ENCODE peak calls at places on chromosomes 12 and 14, in ten cellular contexts. One of them, this sample, is unnamed.

GRCh38 chr12:110774824-110775223 is 32.1 kb upstream of the PPP1CC start:
- DNase-seq in stimulated activated CD8-positive, alpha-beta memory T cell treated with anti-CD3 and anti-CD28 coated beads, Interleukin-2, amount 100 ng/mL, for 48 hours: no peak
- DNase-seq in activated naive CD4-positive, alpha-beta T cell: no peak
- DNase-seq in endothelial cell: no peak
- DNase-seq in SJSA1: no peak
- DNase-seq in PC-9: no peak
- DNase-seq in naive thymus-derived CD8-positive, alpha-beta T cell: no peak
- DNase-seq in EL: no peak
- DNase-seq in NCI-H1105: no peak
- DNase-seq in cardiac muscle cell: no peak
- DNase-seq in this sample: no peak

GRCh38 chr12:24057920-24058476 is 108.5 kb upstream of the SOX5 start:
- DNase-seq in stimulated activated CD8-positive, alpha-beta memory T cell treated with anti-CD3 and anti-CD28 coated beads, Interleukin-2, amount 100 ng/mL, for 48 hours: no peak
- DNase-seq in activated naive CD4-positive, alpha-beta T cell: no peak
- DNase-seq in endothelial cell: no peak
- DNase-seq in SJSA1: no peak
- DNase-seq in PC-9: no peak
- DNase-seq in naive thymus-derived CD8-positive, alpha-beta T cell: no peak
- DNase-seq in EL: no peak
- DNase-seq in NCI-H1105: no peak
- DNase-seq in cardiac muscle cell: no peak
- DNase-seq in this sample: no peak

GRCh38 chr14:76348898-76349297 is 27.0 kb upstream of the ESRRB start:
- DNase-seq in stimulated activated CD8-positive, alpha-beta memory T cell treated with anti-CD3 and anti-CD28 coated beads, Interleukin-2, amount 100 ng/mL, for 48 hours: no peak
- DNase-seq in activated naive CD4-positive, alpha-beta T cell: no peak
- DNase-seq in endothelial cell: no peak
- DNase-seq in SJSA1: peak
- DNase-seq in PC-9: no peak
- DNase-seq in naive thymus-derived CD8-positive, alpha-beta T cell: no peak
- DNase-seq in EL: peak
- DNase-seq in NCI-H1105: no peak
- DNase-seq in cardiac muscle cell: no peak
- DNase-seq in this sample: peak

GRCh38 chr14:60085693-60086092 is 6.0 kb upstream of the PCNX4 start:
- DNase-seq in stimulated activated CD8-positive, alpha-beta memory T cell treated with anti-CD3 and anti-CD28 coated beads, Interleukin-2, amount 100 ng/mL, for 48 hours: no peak
- DNase-seq in activated naive CD4-positive, alpha-beta T cell: no peak
- DNase-seq in endothelial cell: no peak
- DNase-seq in SJSA1: no peak
- DNase-seq in PC-9: no peak
- DNase-seq in naive thymus-derived CD8-positive, alpha-beta T cell: no peak
- DNase-seq in EL: no peak
- DNase-seq in NCI-H1105: no peak
- DNase-seq in cardiac muscle cell: no peak
- DNase-seq in this sample: no peak

GRCh38 chr12:54272214-54272613 is 7.7 kb downstream of the CBX5 start:
- DNase-seq in stimulated activated CD8-positive, alpha-beta memory T cell treated with anti-CD3 and anti-CD28 coated beads, Interleukin-2, amount 100 ng/mL, for 48 hours: no peak
- DNase-seq in activated naive CD4-positive, alpha-beta T cell: no peak
- DNase-seq in endothelial cell: no peak
- DNase-seq in SJSA1: no peak
- DNase-seq in PC-9: no peak
- DNase-seq in naive thymus-derived CD8-positive, alpha-beta T cell: no peak
- DNase-seq in EL: no peak
- DNase-seq in NCI-H1105: no peak
- DNase-seq in cardiac muscle cell: no peak
- DNase-seq in this sample: no peak

GRCh38 chr12:45407188-45407850 is 191.4 kb downstream of the ANO6 start:
- DNase-seq in stimulated activated CD8-positive, alpha-beta memory T cell treated with anti-CD3 and anti-CD28 coated beads, Interleukin-2, amount 100 ng/mL, for 48 hours: no peak
- DNase-seq in activated naive CD4-positive, alpha-beta T cell: no peak
- DNase-seq in endothelial cell: no peak
- DNase-seq in SJSA1: no peak
- DNase-seq in PC-9: no peak
- DNase-seq in naive thymus-derived CD8-positive, alpha-beta T cell: no peak
- DNase-seq in EL: no peak
- DNase-seq in NCI-H1105: no peak
- DNase-seq in cardiac muscle cell: no peak
- DNase-seq in this sample: no peak

GRCh38 chr14:101495827-101496778 is 65.2 kb upstream of the DIO3 start:
- DNase-seq in stimulated activated CD8-positive, alpha-beta memory T cell treated with anti-CD3 and anti-CD28 coated beads, Interleukin-2, amount 100 ng/mL, for 48 hours: no peak
- DNase-seq in activated naive CD4-positive, alpha-beta T cell: no peak
- DNase-seq in endothelial cell: no peak
- DNase-seq in SJSA1: no peak
- DNase-seq in PC-9: no peak
- DNase-seq in naive thymus-derived CD8-positive, alpha-beta T cell: no peak
- DNase-seq in EL: no peak
- DNase-seq in NCI-H1105: no peak
- DNase-seq in cardiac muscle cell: peak
- DNase-seq in this sample: no peak

GRCh38 chr14:89027097-89027740 is 202.8 kb downstream of the TTC8 start:
- DNase-seq in stimulated activated CD8-positive, alpha-beta memory T cell treated with anti-CD3 and anti-CD28 coated beads, Interleukin-2, amount 100 ng/mL, for 48 hours: peak
- DNase-seq in activated naive CD4-positive, alpha-beta T cell: peak
- DNase-seq in endothelial cell: peak
- DNase-seq in SJSA1: peak
- DNase-seq in PC-9: no peak
- DNase-seq in naive thymus-derived CD8-positive, alpha-beta T cell: peak
- DNase-seq in EL: peak
- DNase-seq in NCI-H1105: no peak
- DNase-seq in cardiac muscle cell: peak
- DNase-seq in this sample: peak

GRCh38 chr12:107567871-107568619 is 117.6 kb upstream of the PWP1 start:
- DNase-seq in stimulated activated CD8-positive, alpha-beta memory T cell treated with anti-CD3 and anti-CD28 coated beads, Interleukin-2, amount 100 ng/mL, for 48 hours: no peak
- DNase-seq in activated naive CD4-positive, alpha-beta T cell: no peak
- DNase-seq in endothelial cell: no peak
- DNase-seq in SJSA1: peak
- DNase-seq in PC-9: no peak
- DNase-seq in naive thymus-derived CD8-positive, alpha-beta T cell: no peak
- DNase-seq in EL: no peak
- DNase-seq in NCI-H1105: no peak
- DNase-seq in cardiac muscle cell: no peak
- DNase-seq in this sample: no peak

GRCh38 chr12:104387190-104387589 is 69.6 kb upstream of the CHST11 start:
- DNase-seq in stimulated activated CD8-positive, alpha-beta memory T cell treated with anti-CD3 and anti-CD28 coated beads, Interleukin-2, amount 100 ng/mL, for 48 hours: no peak
- DNase-seq in activated naive CD4-positive, alpha-beta T cell: no peak
- DNase-seq in endothelial cell: no peak
- DNase-seq in SJSA1: no peak
- DNase-seq in PC-9: no peak
- DNase-seq in naive thymus-derived CD8-positive, alpha-beta T cell: no peak
- DNase-seq in EL: no peak
- DNase-seq in NCI-H1105: no peak
- DNase-seq in cardiac muscle cell: peak
- DNase-seq in this sample: no peak

GRCh38 chr12:33438890-33439586 is 581 bp downstream of the SYT10 start:
- DNase-seq in stimulated activated CD8-positive, alpha-beta memory T cell treated with anti-CD3 and anti-CD28 coated beads, Interleukin-2, amount 100 ng/mL, for 48 hours: no peak
- DNase-seq in activated naive CD4-positive, alpha-beta T cell: no peak
- DNase-seq in endothelial cell: peak
- DNase-seq in SJSA1: no peak
- DNase-seq in PC-9: no peak
- DNase-seq in naive thymus-derived CD8-positive, alpha-beta T cell: no peak
- DNase-seq in EL: no peak
- DNase-seq in NCI-H1105: peak
- DNase-seq in cardiac muscle cell: peak
- DNase-seq in this sample: peak

GRCh38 chr12:122082621-122083356 is 4.2 kb downstream of the MLXIP start:
- DNase-seq in stimulated activated CD8-positive, alpha-beta memory T cell treated with anti-CD3 and anti-CD28 coated beads, Interleukin-2, amount 100 ng/mL, for 48 hours: no peak
- DNase-seq in activated naive CD4-positive, alpha-beta T cell: no peak
- DNase-seq in endothelial cell: no peak
- DNase-seq in SJSA1: no peak
- DNase-seq in PC-9: no peak
- DNase-seq in naive thymus-derived CD8-positive, alpha-beta T cell: no peak
- DNase-seq in EL: no peak
- DNase-seq in NCI-H1105: no peak
- DNase-seq in cardiac muscle cell: no peak
- DNase-seq in this sample: no peak

GRCh38 chr14:23154876-23155587 is 28.4 kb downstream of the SLC7A8 start:
- DNase-seq in stimulated activated CD8-positive, alpha-beta memory T cell treated with anti-CD3 and anti-CD28 coated beads, Interleukin-2, amount 100 ng/mL, for 48 hours: no peak
- DNase-seq in activated naive CD4-positive, alpha-beta T cell: no peak
- DNase-seq in endothelial cell: peak
- DNase-seq in SJSA1: peak
- DNase-seq in PC-9: no peak
- DNase-seq in naive thymus-derived CD8-positive, alpha-beta T cell: no peak
- DNase-seq in EL: peak
- DNase-seq in NCI-H1105: no peak
- DNase-seq in cardiac muscle cell: peak
- DNase-seq in this sample: no peak

GRCh38 chr12:19129121-19129485 is 430 bp upstream of the PLEKHA5 start:
- DNase-seq in stimulated activated CD8-positive, alpha-beta memory T cell treated with anti-CD3 and anti-CD28 coated beads, Interleukin-2, amount 100 ng/mL, for 48 hours: no peak
- DNase-seq in activated naive CD4-positive, alpha-beta T cell: no peak
- DNase-seq in endothelial cell: no peak
- DNase-seq in SJSA1: no peak
- DNase-seq in PC-9: no peak
- DNase-seq in naive thymus-derived CD8-positive, alpha-beta T cell: no peak
- DNase-seq in EL: no peak
- DNase-seq in NCI-H1105: no peak
- DNase-seq in cardiac muscle cell: no peak
- DNase-seq in this sample: no peak

GRCh38 chr14:101336203-101336602 is 225.1 kb upstream of the DIO3 start:
- DNase-seq in stimulated activated CD8-positive, alpha-beta memory T cell treated with anti-CD3 and anti-CD28 coated beads, Interleukin-2, amount 100 ng/mL, for 48 hours: no peak
- DNase-seq in activated naive CD4-positive, alpha-beta T cell: no peak
- DNase-seq in endothelial cell: no peak
- DNase-seq in SJSA1: no peak
- DNase-seq in PC-9: no peak
- DNase-seq in naive thymus-derived CD8-positive, alpha-beta T cell: no peak
- DNase-seq in EL: no peak
- DNase-seq in NCI-H1105: no peak
- DNase-seq in cardiac muscle cell: no peak
- DNase-seq in this sample: no peak

GRCh38 chr14:72560331-72560730 is 333.6 kb downstream of the DPF3 start:
- DNase-seq in stimulated activated CD8-positive, alpha-beta memory T cell treated with anti-CD3 and anti-CD28 coated beads, Interleukin-2, amount 100 ng/mL, for 48 hours: no peak
- DNase-seq in activated naive CD4-positive, alpha-beta T cell: no peak
- DNase-seq in endothelial cell: no peak
- DNase-seq in SJSA1: no peak
- DNase-seq in PC-9: no peak
- DNase-seq in naive thymus-derived CD8-positive, alpha-beta T cell: no peak
- DNase-seq in EL: peak
- DNase-seq in NCI-H1105: no peak
- DNase-seq in cardiac muscle cell: peak
- DNase-seq in this sample: no peak

GRCh38 chr14:81332725-81333124 is 67.4 kb downstream of the STON2 start:
- DNase-seq in stimulated activated CD8-positive, alpha-beta memory T cell treated with anti-CD3 and anti-CD28 coated beads, Interleukin-2, amount 100 ng/mL, for 48 hours: no peak
- DNase-seq in activated naive CD4-positive, alpha-beta T cell: no peak
- DNase-seq in endothelial cell: no peak
- DNase-seq in SJSA1: no peak
- DNase-seq in PC-9: no peak
- DNase-seq in naive thymus-derived CD8-positive, alpha-beta T cell: no peak
- DNase-seq in EL: no peak
- DNase-seq in NCI-H1105: no peak
- DNase-seq in cardiac muscle cell: no peak
- DNase-seq in this sample: no peak

GRCh38 chr12:102879144-102879763 is 37.8 kb downstream of the PAH start:
- DNase-seq in stimulated activated CD8-positive, alpha-beta memory T cell treated with anti-CD3 and anti-CD28 coated beads, Interleukin-2, amount 100 ng/mL, for 48 hours: no peak
- DNase-seq in activated naive CD4-positive, alpha-beta T cell: no peak
- DNase-seq in endothelial cell: peak
- DNase-seq in SJSA1: peak
- DNase-seq in PC-9: peak
- DNase-seq in naive thymus-derived CD8-positive, alpha-beta T cell: no peak
- DNase-seq in EL: peak
- DNase-seq in NCI-H1105: peak
- DNase-seq in cardiac muscle cell: peak
- DNase-seq in this sample: peak

GRCh38 chr14:105168496-105168978 is at the start of gene JAG2:
- DNase-seq in stimulated activated CD8-positive, alpha-beta memory T cell treated with anti-CD3 and anti-CD28 coated beads, Interleukin-2, amount 100 ng/mL, for 48 hours: peak
- DNase-seq in activated naive CD4-positive, alpha-beta T cell: no peak
- DNase-seq in endothelial cell: peak
- DNase-seq in SJSA1: peak
- DNase-seq in PC-9: peak
- DNase-seq in naive thymus-derived CD8-positive, alpha-beta T cell: peak
- DNase-seq in EL: peak
- DNase-seq in NCI-H1105: peak
- DNase-seq in cardiac muscle cell: peak
- DNase-seq in this sample: no peak

GRCh38 chr12:100493371-100494012 is 19.8 kb downstream of the NR1H4 start:
- DNase-seq in stimulated activated CD8-positive, alpha-beta memory T cell treated with anti-CD3 and anti-CD28 coated beads, Interleukin-2, amount 100 ng/mL, for 48 hours: no peak
- DNase-seq in activated naive CD4-positive, alpha-beta T cell: no peak
- DNase-seq in endothelial cell: no peak
- DNase-seq in SJSA1: no peak
- DNase-seq in PC-9: no peak
- DNase-seq in naive thymus-derived CD8-positive, alpha-beta T cell: no peak
- DNase-seq in EL: no peak
- DNase-seq in NCI-H1105: no peak
- DNase-seq in cardiac muscle cell: no peak
- DNase-seq in this sample: no peak

GRCh38 chr12:110661337-110661972 is 27.5 kb downstream of the HVCN1 start:
- DNase-seq in stimulated activated CD8-positive, alpha-beta memory T cell treated with anti-CD3 and anti-CD28 coated beads, Interleukin-2, amount 100 ng/mL, for 48 hours: peak
- DNase-seq in activated naive CD4-positive, alpha-beta T cell: no peak
- DNase-seq in endothelial cell: no peak
- DNase-seq in SJSA1: no peak
- DNase-seq in PC-9: no peak
- DNase-seq in naive thymus-derived CD8-positive, alpha-beta T cell: peak
- DNase-seq in EL: no peak
- DNase-seq in NCI-H1105: no peak
- DNase-seq in cardiac muscle cell: no peak
- DNase-seq in this sample: no peak